ENCODE peak calls at places on chromosomes 4 and X, in eight cellular contexts. J is GM12865, U is colonic mucosa, K is A549, L is epithelial cell of esophagus, P is OCI-LY7, V is fibroblast of mammary gland, Y is heart right ventricle. W is an unnamed sample.

GRCh38 chrX:110402091-110402854 is 43.6 kb downstream of the RTL9 start:
- DNase-seq in J (no peak), U (no peak), K (peak), L (peak), P (no peak), V (peak), Y (no peak), W (no peak)

GRCh38 chrX:63350551-63350950 is 581 bp downstream of the SPIN4 start:
- DNase-seq in J (peak), U (peak), K (peak), L (peak), P (peak), V (peak), Y (no peak), W (peak)

GRCh38 chr4:86640469-86640868 is 46.4 kb downstream of the PTPN13 start:
- DNase-seq in J (no peak), U (no peak), K (no peak), L (peak), P (no peak), V (peak), Y (no peak), W (no peak)

GRCh38 chr4:147366164-147366563 is 114.7 kb upstream of the EDNRA start:
- DNase-seq in J (no peak), U (no peak), K (no peak), L (no peak), P (no peak), V (no peak), Y (no peak), W (no peak)

GRCh38 chrX:18887177-18887820 is 96.6 kb downstream of the PHKA2 start:
- DNase-seq in J (no peak), U (peak), K (no peak), L (peak), P (no peak), V (no peak), Y (peak), W (no peak)

GRCh38 chrX:40111868-40112267 is 14.1 kb upstream of the BCOR start:
- DNase-seq in J (no peak), U (no peak), K (no peak), L (no peak), P (no peak), V (no peak), Y (no peak), W (no peak)

GRCh38 chrX:4380710-4381109 is 667.3 kb upstream of the PRKX start:
- DNase-seq in J (no peak), U (no peak), K (no peak), L (no peak), P (no peak), V (no peak), Y (no peak), W (no peak)

GRCh38 chrX:30060718-30061117 is 154.6 kb upstream of the MAGEB2 start:
- DNase-seq in J (peak), U (no peak), K (no peak), L (peak), P (no peak), V (peak), Y (no peak), W (no peak)

DNA sequence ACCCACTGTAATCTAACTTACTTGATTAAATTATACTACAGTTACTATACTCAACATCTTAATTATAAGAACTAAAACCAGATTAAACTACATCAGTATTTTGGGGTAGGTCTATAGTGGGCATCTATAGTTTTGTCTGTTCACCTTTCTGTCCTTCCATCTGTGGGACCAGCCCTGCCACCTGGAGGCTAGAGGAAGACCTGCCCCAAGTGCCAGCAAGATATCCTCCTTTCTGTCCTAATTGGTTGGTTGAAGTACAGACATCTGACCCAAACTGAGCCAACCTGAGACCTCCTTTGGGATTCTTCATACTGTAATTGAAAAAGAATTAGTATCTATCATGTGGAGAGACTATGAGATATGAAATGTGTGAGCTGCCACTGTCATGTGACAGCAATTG is 172.2 kb upstream of the TLL1 start:
- DNase-seq in J (peak), U (no peak), K (no peak), L (peak), P (peak), V (no peak), Y (no peak), W (no peak)
- TF ChIP-seq CTCF in J (peak), U (no peak), K (no peak), L (peak), P (peak), V (peak), Y (peak), W (peak)

GRCh38 chr4:10120943-10121567 is 4.5 kb upstream of the WDR1 start:
- DNase-seq in J (no peak), U (no peak), K (no peak), L (no peak), P (no peak), V (no peak), Y (no peak), W (no peak)
- H3K4me3 ChIP-seq in J (no peak), U (no peak), K (no peak), L (no peak), P (no peak), V (no peak), Y (no peak), W (no peak)

GRCh38 chr4:172865531-172866127 is 303.0 kb upstream of the GALNT7 start:
- DNase-seq in J (no peak), U (no peak), K (no peak), L (peak), P (no peak), V (no peak), Y (no peak), W (no peak)
- TF ChIP-seq CTCF in J (no peak), U (no peak), K (no peak), L (no peak), P (no peak), V (no peak), Y (no peak), W (no peak)

GRCh38 chr4:181498148-181498547 is 745.1 kb upstream of the TENM3 start:
- DNase-seq in J (no peak), U (no peak), K (no peak), L (no peak), P (no peak), V (no peak), Y (no peak), W (no peak)

GRCh38 chr4:181502611-181503010 is 740.6 kb upstream of the TENM3 start:
- DNase-seq in J (no peak), U (no peak), K (no peak), L (no peak), P (no peak), V (no peak), Y (no peak), W (no peak)

GRCh38 chr4:181504846-181505374 is 738.3 kb upstream of the TENM3 start:
- DNase-seq in J (no peak), U (no peak), K (no peak), L (no peak), P (no peak), V (no peak), Y (no peak), W (no peak)

GRCh38 chr4:181509073-181509472 is 734.1 kb upstream of the TENM3 start:
- DNase-seq in J (no peak), U (no peak), K (no peak), L (no peak), P (no peak), V (no peak), Y (no peak), W (no peak)

GRCh38 chr4:181503800-181504364 is 739.3 kb upstream of the TENM3 start:
- DNase-seq in J (no peak), U (no peak), K (no peak), L (no peak), P (no peak), V (no peak), Y (no peak), W (no peak)
- H3K4me3 ChIP-seq in J (no peak), U (no peak), K (no peak), L (no peak), P (no peak), V (no peak), Y (no peak), W (no peak)

DNA sequence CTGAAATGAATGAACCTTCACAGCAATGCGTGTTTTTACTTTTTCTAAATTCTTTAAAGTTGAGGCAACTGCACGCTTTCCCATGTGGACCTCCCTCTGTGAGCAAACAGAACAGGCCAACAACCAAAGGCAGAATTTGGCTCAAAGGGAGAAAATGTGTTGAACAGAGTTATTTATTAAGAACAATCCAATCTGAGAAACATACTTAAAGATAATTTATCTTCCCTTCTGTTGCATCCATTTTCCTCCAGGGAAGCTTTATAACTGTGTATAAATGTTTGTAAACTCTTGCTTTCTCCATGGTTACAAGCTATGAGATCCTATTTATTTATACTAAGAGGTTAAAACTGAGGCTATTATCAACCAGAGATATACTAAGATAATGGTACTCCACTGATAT is 663.4 kb upstream of the INTU start:
- DNase-seq in J (no peak), U (no peak), K (no peak), L (no peak), P (no peak), V (no peak), Y (no peak), W (no peak)
- TF ChIP-seq CTCF in J (no peak), U (no peak), K (no peak), L (no peak), P (no peak), V (no peak), Y (no peak), W (no peak)

GRCh38 chr4:72701987-72702819 is 133.2 kb upstream of the ADAMTS3 start:
- DNase-seq in J (peak), U (peak), K (peak), L (peak), P (peak), V (peak), Y (peak), W (peak)
- H3K4me3 ChIP-seq in J (peak), U (peak), K (peak), L (peak), P (peak), V (peak), Y (peak), W (peak)

DNA sequence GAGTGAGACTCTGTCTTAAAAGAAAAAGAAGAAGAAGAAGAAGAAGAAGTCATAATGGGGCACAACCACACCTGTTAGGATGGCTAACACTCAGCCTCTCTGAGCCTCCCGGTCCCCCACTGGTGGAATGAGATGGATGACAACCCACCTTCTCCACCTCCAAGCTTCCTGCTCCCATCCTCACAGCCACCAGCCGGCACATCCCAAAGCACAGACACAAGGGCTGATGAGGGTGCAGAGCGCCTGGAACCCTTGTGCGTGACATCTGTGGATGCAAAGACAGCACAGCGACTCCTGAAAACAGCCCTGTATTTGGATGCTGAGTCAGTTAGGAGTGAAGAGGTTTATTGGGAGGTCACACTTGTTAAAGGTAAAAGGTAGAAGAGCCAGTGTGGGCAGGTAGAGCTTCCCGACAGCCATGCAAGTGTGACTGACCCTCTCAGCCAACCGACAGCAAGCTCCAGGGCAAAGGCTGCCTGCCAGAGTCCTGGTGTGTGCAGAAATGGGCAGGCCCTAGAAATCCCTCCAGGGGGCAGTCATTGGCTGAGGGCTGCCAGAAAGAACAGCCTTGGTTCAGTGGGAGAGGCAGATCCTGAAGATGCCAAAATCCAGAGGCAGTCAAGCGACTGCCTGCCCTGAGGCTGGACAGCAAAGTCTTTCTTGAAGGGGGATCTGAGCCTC is 26.6 kb upstream of the MAN2B2 start:
- DNase-seq in J (peak), U (no peak), K (peak), L (peak), P (peak), V (peak), Y (peak), W (no peak)
- TF ChIP-seq CTCF in J (peak), U (no peak), K (no peak), L (peak), P (peak), V (peak), Y (peak), W (peak)

GRCh38 chr4:32147446-32148064 is 1427.4 kb downstream of the PCDH7 start:
- DNase-seq in J (peak), U (no peak), K (no peak), L (no peak), P (no peak), V (no peak), Y (no peak), W (no peak)
- H3K4me3 ChIP-seq in J (no peak), U (no peak), K (no peak), L (no peak), P (no peak), V (no peak), Y (no peak), W (no peak)

GRCh38 chrX:12076046-12076445 is 62.2 kb upstream of the FRMPD4 start:
- DNase-seq in J (no peak), U (no peak), K (no peak), L (peak), P (no peak), V (peak), Y (no peak), W (no peak)

DNA sequence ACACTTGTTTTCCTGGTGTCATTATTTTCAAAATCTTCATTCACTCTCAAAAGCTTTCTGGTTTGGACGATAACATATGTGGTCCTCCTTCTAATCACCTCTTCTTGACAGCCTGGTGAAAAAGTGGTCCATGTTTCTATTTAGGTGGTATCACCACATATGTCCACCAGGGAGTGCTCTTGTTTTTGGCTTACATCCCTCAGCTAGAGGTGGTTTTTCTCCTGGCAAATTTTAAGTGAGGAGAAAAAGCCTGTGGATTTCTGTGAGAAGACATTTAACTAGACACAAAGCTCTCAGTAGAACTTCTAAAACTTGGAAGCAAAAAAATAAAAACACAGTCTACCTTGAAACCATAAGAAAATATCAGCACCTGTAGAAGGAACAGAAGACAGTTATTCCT is 58.0 kb upstream of the FRMPD4 start:
- DNase-seq in J (peak), U (no peak), K (peak), L (peak), P (peak), V (peak), Y (no peak), W (no peak)
- TF ChIP-seq CTCF in J (peak), U (no peak), K (peak), L (peak), P (peak), V (peak), Y (peak), W (peak)

DNA sequence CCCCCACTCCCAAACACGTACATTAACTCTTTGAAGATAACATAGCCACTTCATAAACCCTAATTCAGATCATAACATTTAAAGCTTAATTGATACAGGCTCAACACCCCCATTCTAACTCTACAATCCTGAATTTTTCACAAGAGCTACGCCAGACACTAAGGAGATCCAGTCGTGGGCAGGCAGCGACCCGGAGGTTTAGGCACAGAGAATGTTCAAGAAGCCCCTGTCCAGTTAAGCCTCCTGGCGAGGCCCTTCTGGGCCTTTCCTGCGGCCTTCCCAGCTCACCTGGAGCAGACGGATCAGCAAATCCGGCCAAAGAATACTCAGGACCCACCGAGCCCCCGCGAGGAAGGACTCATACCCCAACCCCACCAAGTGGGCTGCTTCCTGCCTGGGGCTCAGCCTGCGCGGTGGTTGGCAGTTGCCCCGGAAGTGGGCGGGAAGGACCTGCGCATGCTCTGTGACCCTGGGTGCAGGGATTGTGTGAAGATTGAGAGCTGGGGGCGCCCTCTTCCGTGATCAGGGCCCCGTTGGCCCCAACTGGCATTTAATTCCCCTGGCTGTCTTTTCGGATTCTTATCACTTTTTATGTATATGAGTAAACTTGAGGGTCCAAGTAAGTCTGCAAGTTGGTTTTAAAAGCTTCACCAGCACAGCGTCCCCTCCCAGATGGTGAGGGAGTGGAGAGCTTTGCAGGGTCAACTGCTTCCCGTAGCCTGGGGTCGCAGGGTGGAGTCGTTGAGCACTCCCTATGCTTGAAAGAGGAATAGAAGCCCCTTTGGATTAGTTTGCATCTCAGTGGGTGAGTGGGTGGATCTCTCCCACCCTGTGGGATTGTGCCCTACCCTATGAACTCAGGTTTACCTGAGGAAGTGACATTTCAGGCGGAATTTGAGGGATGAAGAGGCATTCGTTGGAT is at the start of gene TRIM61:
- DNase-seq in J (peak), U (peak), K (no peak), L (peak), P (peak), V (peak), Y (peak), W (peak)
- H3K4me3 ChIP-seq in J (peak), U (no peak), K (no peak), L (peak), P (peak), V (peak), Y (peak), W (peak)